ENCODE peak calls at places on chromosomes 1 and 21, in eight cellular contexts. One of them, this sample, is unnamed.

GRCh38 chr1:91559838-91560514 is 59.3 kb downstream of the CDC7 start:
- DNase-seq in thyroid gland: no peak
- DNase-seq in K562: no peak
- DNase-seq in tibial nerve: no peak
- DNase-seq in stomach: no peak
- DNase-seq in heart left ventricle: no peak
- DNase-seq in esophagus muscularis mucosa: peak; percentile 34
- DNase-seq in testis: no peak
- DNase-seq in this sample: no peak

GRCh38 chr1:93180723-93181613 is at the start of gene CCDC18:
- DNase-seq in thyroid gland: no peak
- DNase-seq in K562: peak; percentile 24
- DNase-seq in tibial nerve: peak; percentile 6
- DNase-seq in stomach: no peak
- DNase-seq in heart left ventricle: no peak
- DNase-seq in esophagus muscularis mucosa: no peak
- DNase-seq in testis: no peak
- DNase-seq in this sample: no peak

GRCh38 chr1:173295391-173295790 is 88.3 kb upstream of the TNFSF4 start:
- DNase-seq in thyroid gland: no peak
- DNase-seq in K562: no peak
- DNase-seq in tibial nerve: no peak
- DNase-seq in stomach: no peak
- DNase-seq in heart left ventricle: no peak
- DNase-seq in esophagus muscularis mucosa: no peak
- DNase-seq in testis: no peak
- DNase-seq in this sample: no peak

GRCh38 chr1:25700124-25700523 is 83.5 kb downstream of the MAN1C1 start:
- DNase-seq in thyroid gland: peak; percentile 66
- DNase-seq in K562: no peak
- DNase-seq in tibial nerve: peak; percentile 72
- DNase-seq in stomach: no peak
- DNase-seq in heart left ventricle: peak; percentile 85
- DNase-seq in esophagus muscularis mucosa: no peak
- DNase-seq in testis: peak; percentile 73
- DNase-seq in this sample: peak; percentile 47

GRCh38 chr21:42601656-42602055 is 51.8 kb upstream of the PDE9A start:
- DNase-seq in thyroid gland: no peak
- DNase-seq in K562: no peak
- DNase-seq in tibial nerve: no peak
- DNase-seq in stomach: no peak
- DNase-seq in heart left ventricle: no peak
- DNase-seq in esophagus muscularis mucosa: no peak
- DNase-seq in testis: no peak
- DNase-seq in this sample: no peak

GRCh38 chr1:234882898-234883297 is 245.7 kb downstream of the TOMM20 start:
- DNase-seq in thyroid gland: no peak
- DNase-seq in K562: no peak
- DNase-seq in tibial nerve: no peak
- DNase-seq in stomach: no peak
- DNase-seq in heart left ventricle: no peak
- DNase-seq in esophagus muscularis mucosa: no peak
- DNase-seq in testis: no peak
- DNase-seq in this sample: no peak

GRCh38 chr1:19113362-19114092 is 96.5 kb downstream of the UBR4 start:
- DNase-seq in thyroid gland: peak; percentile 70
- DNase-seq in K562: peak; percentile 75
- DNase-seq in tibial nerve: no peak
- DNase-seq in stomach: no peak
- DNase-seq in heart left ventricle: no peak
- DNase-seq in esophagus muscularis mucosa: no peak
- DNase-seq in testis: peak; percentile 42
- DNase-seq in this sample: peak; percentile 37

GRCh38 chr1:232291258-232291657 is 338.7 kb downstream of the SIPA1L2 start:
- DNase-seq in thyroid gland: no peak
- DNase-seq in K562: no peak
- DNase-seq in tibial nerve: no peak
- DNase-seq in stomach: no peak
- DNase-seq in heart left ventricle: peak; percentile 36
- DNase-seq in esophagus muscularis mucosa: no peak
- DNase-seq in testis: no peak
- DNase-seq in this sample: no peak

GRCh38 chr1:19391596-19391981 is 79.5 kb downstream of the SLC66A1 start:
- DNase-seq in thyroid gland: no peak
- DNase-seq in K562: no peak
- DNase-seq in tibial nerve: no peak
- DNase-seq in stomach: no peak
- DNase-seq in heart left ventricle: no peak
- DNase-seq in esophagus muscularis mucosa: no peak
- DNase-seq in testis: no peak
- DNase-seq in this sample: no peak

GRCh38 chr1:184684285-184685077 is 70.2 kb downstream of the EDEM3 start:
- DNase-seq in thyroid gland: peak; percentile 56
- DNase-seq in K562: no peak
- DNase-seq in tibial nerve: peak; percentile 38
- DNase-seq in stomach: peak; percentile 50
- DNase-seq in heart left ventricle: peak; percentile 48
- DNase-seq in esophagus muscularis mucosa: no peak
- DNase-seq in testis: peak; percentile 52
- DNase-seq in this sample: peak; percentile 14

GRCh38 chr1:30852026-30852425 is 56.5 kb downstream of the SDC3 start:
- DNase-seq in thyroid gland: peak; percentile 84
- DNase-seq in K562: no peak
- DNase-seq in tibial nerve: peak; percentile 59
- DNase-seq in stomach: peak; percentile 93
- DNase-seq in heart left ventricle: peak; percentile 82
- DNase-seq in esophagus muscularis mucosa: no peak
- DNase-seq in testis: peak; percentile 65
- DNase-seq in this sample: peak; percentile 73

DNA sequence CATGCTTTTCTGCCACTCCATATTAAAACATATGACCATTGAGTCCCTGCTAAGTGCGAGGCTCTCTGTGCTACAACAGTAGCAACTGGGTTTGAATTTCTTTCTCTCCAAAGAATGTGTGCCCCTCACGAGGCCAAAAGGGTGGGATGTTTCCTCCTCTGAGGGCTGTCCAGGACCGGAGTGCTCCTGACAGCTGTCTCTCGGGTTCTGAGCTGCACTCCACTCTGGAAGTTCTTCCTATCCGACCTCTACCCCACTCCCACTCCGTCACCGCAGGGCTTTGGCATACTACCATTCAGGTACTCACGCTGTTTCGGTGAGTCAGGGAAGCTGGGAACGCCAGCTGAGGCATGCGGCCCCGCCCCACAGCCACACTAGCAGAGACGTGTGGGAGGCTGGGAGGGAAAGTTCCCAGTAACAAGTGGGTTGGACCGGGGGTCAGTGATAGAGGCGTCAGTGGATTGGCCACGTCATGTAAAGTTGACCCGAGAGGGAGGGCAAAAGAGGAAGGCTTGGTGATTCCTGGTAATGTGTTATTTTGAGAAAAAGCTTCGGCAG is 715 bp upstream of the SLC50A1 start:
- DNase-seq in thyroid gland: peak; percentile 97
- DNase-seq in K562: peak; percentile 82
- DNase-seq in tibial nerve: peak; percentile 79
- DNase-seq in stomach: peak; percentile 94
- DNase-seq in heart left ventricle: peak; percentile 91
- DNase-seq in esophagus muscularis mucosa: peak; percentile 96
- DNase-seq in testis: peak; percentile 93
- DNase-seq in this sample: peak; percentile 95
- TF ChIP-seq POLR2A in thyroid gland: no peak
- TF ChIP-seq POLR2A in K562: no peak
- TF ChIP-seq POLR2A in tibial nerve: no peak
- TF ChIP-seq POLR2A in stomach: no peak
- TF ChIP-seq POLR2A in heart left ventricle: no peak
- TF ChIP-seq POLR2A in esophagus muscularis mucosa: no peak
- TF ChIP-seq POLR2A in testis: no peak
- TF ChIP-seq POLR2A in this sample: no peak

GRCh38 chr21:17458279-17458678 is 54.6 kb upstream of the CXADR start:
- DNase-seq in thyroid gland: no peak
- DNase-seq in K562: no peak
- DNase-seq in tibial nerve: no peak
- DNase-seq in stomach: no peak
- DNase-seq in heart left ventricle: no peak
- DNase-seq in esophagus muscularis mucosa: no peak
- DNase-seq in testis: no peak
- DNase-seq in this sample: no peak

GRCh38 chr21:17451364-17451869 is 61.4 kb upstream of the CXADR start:
- DNase-seq in thyroid gland: no peak
- DNase-seq in K562: no peak
- DNase-seq in tibial nerve: peak; percentile 81
- DNase-seq in stomach: no peak
- DNase-seq in heart left ventricle: no peak
- DNase-seq in esophagus muscularis mucosa: no peak
- DNase-seq in testis: no peak
- DNase-seq in this sample: no peak

GRCh38 chr21:17455028-17455353 is 57.9 kb upstream of the CXADR start:
- DNase-seq in thyroid gland: no peak
- DNase-seq in K562: no peak
- DNase-seq in tibial nerve: no peak
- DNase-seq in stomach: no peak
- DNase-seq in heart left ventricle: no peak
- DNase-seq in esophagus muscularis mucosa: no peak
- DNase-seq in testis: no peak
- DNase-seq in this sample: no peak

GRCh38 chr21:17455451-17455850 is 57.4 kb upstream of the CXADR start:
- DNase-seq in thyroid gland: no peak
- DNase-seq in K562: no peak
- DNase-seq in tibial nerve: no peak
- DNase-seq in stomach: no peak
- DNase-seq in heart left ventricle: no peak
- DNase-seq in esophagus muscularis mucosa: no peak
- DNase-seq in testis: no peak
- DNase-seq in this sample: no peak

GRCh38 chr21:17454315-17455027 is 58.4 kb upstream of the CXADR start:
- DNase-seq in thyroid gland: peak; percentile 28
- DNase-seq in K562: peak; percentile 34
- DNase-seq in tibial nerve: peak; percentile 83
- DNase-seq in stomach: no peak
- DNase-seq in heart left ventricle: no peak
- DNase-seq in esophagus muscularis mucosa: peak; percentile 89
- DNase-seq in testis: peak; percentile 85
- DNase-seq in this sample: no peak
- H3K27ac ChIP-seq in thyroid gland: no peak overlapping the region
- H3K27ac ChIP-seq in K562: peak overlapping the region; percentile 4
- H3K27ac ChIP-seq in tibial nerve: no peak overlapping the region
- H3K27ac ChIP-seq in stomach: no peak overlapping the region
- H3K27ac ChIP-seq in heart left ventricle: no peak overlapping the region
- H3K27ac ChIP-seq in esophagus muscularis mucosa: no peak overlapping the region
- H3K27ac ChIP-seq in testis: no peak overlapping the region
- H3K27ac ChIP-seq in this sample: no peak overlapping the region

DNA sequence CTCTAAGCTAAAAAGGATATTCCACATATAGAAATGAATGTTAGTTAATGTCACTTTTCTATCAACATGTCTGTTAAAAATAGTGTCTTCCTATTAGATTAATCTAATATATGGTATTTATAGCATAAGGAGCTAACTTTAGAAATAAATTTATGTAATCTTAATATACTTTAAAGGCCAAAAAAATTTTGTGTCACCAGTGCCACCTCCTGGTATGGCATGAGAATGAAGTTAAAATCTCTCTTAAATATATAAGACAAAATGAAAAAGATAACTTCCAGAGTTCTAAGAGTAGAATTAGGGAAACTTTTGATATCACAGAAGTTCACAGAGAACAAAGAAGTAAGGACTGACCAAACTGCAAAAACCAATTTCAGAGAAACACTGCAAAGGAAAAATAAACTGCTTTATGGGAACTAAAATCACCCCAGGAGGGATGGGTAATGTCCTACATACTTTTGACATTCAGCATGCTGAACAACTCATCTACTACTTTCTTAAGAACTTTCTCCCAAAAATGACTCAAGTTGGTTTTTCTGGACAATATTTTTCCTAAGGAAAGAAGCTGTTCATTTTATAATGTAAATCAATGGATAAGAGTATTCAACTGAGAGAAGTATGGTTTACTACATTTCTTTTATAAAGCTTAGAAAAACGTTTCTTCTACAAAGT is 82.8 kb downstream of the TRIM33 start:
- DNase-seq in thyroid gland: no peak
- DNase-seq in K562: no peak
- DNase-seq in tibial nerve: no peak
- DNase-seq in stomach: no peak
- DNase-seq in heart left ventricle: no peak
- DNase-seq in esophagus muscularis mucosa: no peak
- DNase-seq in testis: no peak
- DNase-seq in this sample: no peak
- TF ChIP-seq CTCF in thyroid gland: peak; percentile 27
- TF ChIP-seq CTCF in K562: peak; percentile 73
- TF ChIP-seq CTCF in tibial nerve: peak; percentile 16
- TF ChIP-seq CTCF in stomach: peak; percentile 9
- TF ChIP-seq CTCF in heart left ventricle: peak; percentile 47
- TF ChIP-seq CTCF in esophagus muscularis mucosa: peak; percentile 48
- TF ChIP-seq CTCF in testis: no peak
- TF ChIP-seq CTCF in this sample: peak; percentile 22

GRCh38 chr1:12591267-12591938 is 26.6 kb downstream of the DHRS3 start:
- DNase-seq in thyroid gland: no peak
- DNase-seq in K562: no peak
- DNase-seq in tibial nerve: no peak
- DNase-seq in stomach: no peak
- DNase-seq in heart left ventricle: peak; percentile 85
- DNase-seq in esophagus muscularis mucosa: no peak
- DNase-seq in testis: peak; percentile 63
- DNase-seq in this sample: peak; percentile 34
- TF ChIP-seq POLR2A in thyroid gland: no peak
- TF ChIP-seq POLR2A in K562: no peak
- TF ChIP-seq POLR2A in tibial nerve: no peak
- TF ChIP-seq POLR2A in stomach: no peak
- TF ChIP-seq POLR2A in heart left ventricle: no peak
- TF ChIP-seq POLR2A in esophagus muscularis mucosa: no peak
- TF ChIP-seq POLR2A in testis: no peak
- TF ChIP-seq POLR2A in this sample: no peak

DNA sequence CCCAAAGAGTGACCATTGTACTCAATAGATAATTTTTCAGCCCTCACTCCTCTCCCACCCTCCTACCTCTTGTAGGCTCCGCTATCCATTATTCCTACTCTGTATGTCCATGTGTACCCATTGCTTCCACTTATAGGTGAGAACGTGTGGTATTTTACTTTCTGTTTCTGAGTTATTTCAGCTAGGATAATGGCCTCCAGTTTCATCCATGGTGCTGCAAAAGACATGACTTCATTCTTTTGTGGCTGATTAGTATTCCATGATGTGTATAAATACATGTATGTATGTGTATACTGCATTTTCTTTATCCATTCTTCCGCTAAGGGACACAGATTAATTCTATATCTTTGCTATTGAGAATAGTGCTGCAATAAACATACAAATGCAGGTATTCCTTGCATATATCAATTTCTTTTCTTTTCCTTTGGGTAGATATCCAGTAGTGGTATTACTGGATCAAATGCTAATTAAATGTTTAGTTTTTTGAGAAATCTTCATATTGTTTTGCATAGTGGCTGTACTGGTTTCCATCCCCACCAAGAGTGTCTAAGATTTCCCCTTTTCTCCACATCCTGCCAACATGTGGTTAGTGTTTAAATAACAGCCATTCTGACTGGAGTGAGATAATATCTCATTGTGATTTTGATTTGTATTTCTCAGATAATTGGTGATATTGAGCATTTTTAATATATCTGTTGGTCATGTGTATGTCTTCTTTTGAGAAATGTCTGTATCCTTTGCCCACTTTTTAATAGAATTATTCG is 4.9 kb downstream of the LY9 start:
- DNase-seq in thyroid gland: no peak
- DNase-seq in K562: no peak
- DNase-seq in tibial nerve: no peak
- DNase-seq in stomach: no peak
- DNase-seq in heart left ventricle: no peak
- DNase-seq in esophagus muscularis mucosa: no peak
- DNase-seq in testis: no peak
- DNase-seq in this sample: no peak
- H3K27ac ChIP-seq in thyroid gland: no peak overlapping the region
- H3K27ac ChIP-seq in K562: no peak overlapping the region
- H3K27ac ChIP-seq in tibial nerve: no peak overlapping the region
- H3K27ac ChIP-seq in stomach: no peak overlapping the region
- H3K27ac ChIP-seq in heart left ventricle: no peak overlapping the region
- H3K27ac ChIP-seq in esophagus muscularis mucosa: no peak overlapping the region
- H3K27ac ChIP-seq in testis: no peak overlapping the region
- H3K27ac ChIP-seq in this sample: no peak overlapping the region

This sample was measured in transverse colon.